ENCODE peak calls at places on chromosomes 5 and 9, in eight cellular contexts. B is HS-5, Q is T-cell, L is NCI-H524, A is NCI-H1694, U is C1 segment of cervical spinal cord, T is osteocyte, I is GM12865. F is an unnamed sample.

GRCh38 chr9:74803366-74804017 is 84.2 kb downstream of the TRPM6 start:
- DNase-seq in B (no peak), Q (no peak), L (peak; percentile 1), A (no peak), U (no peak), T (no peak), I (no peak), F (no peak)

GRCh38 chr5:166907314-166907713 is 1384.1 kb upstream of the WWC1 start:
- DNase-seq in B (peak; percentile 68), Q (no peak), L (no peak), A (no peak), U (no peak), T (no peak), I (no peak), F (no peak)

GRCh38 chr9:15287309-15287708 is 19.7 kb downstream of the TTC39B start:
- DNase-seq in B (no peak), Q (no peak), L (peak; percentile 19), A (no peak), U (no peak), T (no peak), I (no peak), F (no peak)

GRCh38 chr9:122426723-122427122 is 51.0 kb downstream of the OR1J1 start:
- DNase-seq in B (no peak), Q (no peak), L (no peak), A (no peak), U (no peak), T (no peak), I (no peak), F (no peak)

GRCh38 chr9:29211003-29211584 is 1637.8 kb upstream of the C9orf72 start:
- DNase-seq in B (no peak), Q (no peak), L (no peak), A (no peak), U (no peak), T (no peak), I (no peak), F (no peak)

GRCh38 chr9:6672118-6672517 is 26.6 kb upstream of the GLDC start:
- DNase-seq in B (no peak), Q (no peak), L (no peak), A (no peak), U (no peak), T (no peak), I (no peak), F (no peak)

GRCh38 chr9:20369391-20369790 is 252.9 kb downstream of the MLLT3 start:
- DNase-seq in B (no peak), Q (no peak), L (no peak), A (no peak), U (no peak), T (no peak), I (no peak), F (no peak)

GRCh38 chr9:69919461-69920061 is 98.9 kb downstream of the CFAP95 start:
- DNase-seq in B (no peak), Q (no peak), L (no peak), A (peak; percentile 54), U (peak; percentile 34), T (no peak), I (peak; percentile 55), F (peak; percentile 43)

GRCh38 chr9:92671323-92671722 is 1.4 kb upstream of the IPPK start:
- DNase-seq in B (peak; percentile 71), Q (no peak), L (no peak), A (no peak), U (no peak), T (no peak), I (no peak), F (no peak)

GRCh38 chr9:135702002-135702721 is at the start of gene KCNT1:
- DNase-seq in B (no peak), Q (peak; percentile 50), L (peak; percentile 35), A (no peak), U (peak; percentile 12), T (peak; percentile 89), I (peak; percentile 15), F (no peak)

GRCh38 chr5:82448374-82448773 is 170.2 kb upstream of the RPS23 start:
- DNase-seq in B (no peak), Q (no peak), L (no peak), A (no peak), U (no peak), T (no peak), I (no peak), F (no peak)

GRCh38 chr5:133400120-133400519 is 212.2 kb downstream of the FSTL4 start:
- DNase-seq in B (no peak), Q (no peak), L (no peak), A (no peak), U (no peak), T (peak; percentile 56), I (no peak), F (no peak)

GRCh38 chr9:8186553-8186952 is 387.0 kb upstream of the DMAC1 start:
- DNase-seq in B (no peak), Q (no peak), L (no peak), A (no peak), U (no peak), T (no peak), I (no peak), F (no peak)

GRCh38 chr5:57442080-57442839 is 40.4 kb downstream of the ACTBL2 start:
- DNase-seq in B (peak; percentile 77), Q (no peak), L (no peak), A (no peak), U (no peak), T (no peak), I (peak; percentile 29), F (peak; percentile 59)

GRCh38 chr5:31738199-31738598 is 99.3 kb downstream of the PDZD2 start:
- DNase-seq in B (no peak), Q (no peak), L (no peak), A (no peak), U (no peak), T (no peak), I (no peak), F (no peak)

GRCh38 chr9:127884427-127884911 is 7.0 kb upstream of the AK1 start:
- DNase-seq in B (no peak), Q (no peak), L (peak; percentile 70), A (no peak), U (peak; percentile 37), T (no peak), I (no peak), F (peak; percentile 86)

GRCh38 chr5:123559434-123559775 is 47.4 kb downstream of the CSNK1G3 start:
- DNase-seq in B (no peak), Q (no peak), L (no peak), A (no peak), U (no peak), T (no peak), I (no peak), F (no peak)

GRCh38 chr5:36385495-36385894 is 83.8 kb upstream of the RANBP3L start:
- DNase-seq in B (no peak), Q (no peak), L (no peak), A (no peak), U (no peak), T (no peak), I (no peak), F (no peak)

GRCh38 chr5:100828071-100828689 is 74.9 kb downstream of the ST8SIA4 start:
- DNase-seq in B (no peak), Q (no peak), L (no peak), A (no peak), U (no peak), T (no peak), I (peak; percentile 82), F (no peak)

F was measured in DMS 273 treated with DMSO at 0.1 percent for 48 hours.